ENCODE peak calls at places on chromosome 1, in eight cellular contexts. One of them, this sample, is unnamed. For H3K4me1, the result is how much of the 10 kb centered on the place peaks cover.

GRCh38 chr1:212712451-212713303 is 13.0 kb upstream of the BATF3 start:
- DNase-seq in tibial artery: no peak
- DNase-seq in neural progenitor cell: peak
- DNase-seq in cardiac muscle cell: no peak
- DNase-seq in heart right ventricle: no peak
- DNase-seq in CD4-positive, CD25-positive, alpha-beta regulatory T cell: peak
- DNase-seq in PC-3: peak
- DNase-seq in colonic mucosa: no peak
- DNase-seq in this sample: no peak

GRCh38 chr1:65846911-65847310 is 54.2 kb downstream of the PDE4B start:
- DNase-seq in tibial artery: no peak
- DNase-seq in neural progenitor cell: no peak
- DNase-seq in cardiac muscle cell: no peak
- DNase-seq in heart right ventricle: no peak
- DNase-seq in CD4-positive, CD25-positive, alpha-beta regulatory T cell: no peak
- DNase-seq in PC-3: no peak
- DNase-seq in colonic mucosa: no peak
- DNase-seq in this sample: no peak

GRCh38 chr1:237070519-237070918 is 28.5 kb downstream of the RYR2 start:
- DNase-seq in tibial artery: no peak
- DNase-seq in neural progenitor cell: no peak
- DNase-seq in cardiac muscle cell: no peak
- DNase-seq in heart right ventricle: no peak
- DNase-seq in CD4-positive, CD25-positive, alpha-beta regulatory T cell: no peak
- DNase-seq in PC-3: no peak
- DNase-seq in colonic mucosa: no peak
- DNase-seq in this sample: no peak

GRCh38 chr1:17061486-17062271 is 7.8 kb upstream of the SDHB start:
- DNase-seq in tibial artery: peak
- DNase-seq in neural progenitor cell: no peak
- DNase-seq in cardiac muscle cell: no peak
- DNase-seq in heart right ventricle: no peak
- DNase-seq in CD4-positive, CD25-positive, alpha-beta regulatory T cell: no peak
- DNase-seq in PC-3: no peak
- DNase-seq in colonic mucosa: no peak
- DNase-seq in this sample: no peak

GRCh38 chr1:242454262-242455051 is 70.0 kb downstream of the PLD5 start:
- DNase-seq in tibial artery: no peak
- DNase-seq in neural progenitor cell: peak
- DNase-seq in cardiac muscle cell: peak
- DNase-seq in heart right ventricle: no peak
- DNase-seq in CD4-positive, CD25-positive, alpha-beta regulatory T cell: peak
- DNase-seq in PC-3: peak
- DNase-seq in colonic mucosa: no peak
- DNase-seq in this sample: no peak

GRCh38 chr1:87805661-87806376 is 477.1 kb downstream of the LMO4 start:
- DNase-seq in tibial artery: no peak
- DNase-seq in neural progenitor cell: no peak
- DNase-seq in cardiac muscle cell: no peak
- DNase-seq in heart right ventricle: no peak
- DNase-seq in CD4-positive, CD25-positive, alpha-beta regulatory T cell: no peak
- DNase-seq in PC-3: peak
- DNase-seq in colonic mucosa: no peak
- DNase-seq in this sample: no peak

GRCh38 chr1:17553970-17554369 is 14.5 kb downstream of the ARHGEF10L start:
- DNase-seq in tibial artery: no peak
- DNase-seq in neural progenitor cell: no peak
- DNase-seq in cardiac muscle cell: no peak
- DNase-seq in heart right ventricle: no peak
- DNase-seq in CD4-positive, CD25-positive, alpha-beta regulatory T cell: no peak
- DNase-seq in PC-3: peak
- DNase-seq in colonic mucosa: no peak
- DNase-seq in this sample: no peak

GRCh38 chr1:204186597-204186996 is 9.7 kb downstream of the KISS1 start:
- DNase-seq in tibial artery: no peak
- DNase-seq in neural progenitor cell: no peak
- DNase-seq in cardiac muscle cell: no peak
- DNase-seq in heart right ventricle: no peak
- DNase-seq in CD4-positive, CD25-positive, alpha-beta regulatory T cell: no peak
- DNase-seq in PC-3: no peak
- DNase-seq in colonic mucosa: no peak
- DNase-seq in this sample: no peak

GRCh38 chr1:55476445-55477015 is 261.4 kb upstream of the USP24 start:
- DNase-seq in tibial artery: no peak
- DNase-seq in neural progenitor cell: no peak
- DNase-seq in cardiac muscle cell: no peak
- DNase-seq in heart right ventricle: no peak
- DNase-seq in CD4-positive, CD25-positive, alpha-beta regulatory T cell: no peak
- DNase-seq in PC-3: no peak
- DNase-seq in colonic mucosa: no peak
- DNase-seq in this sample: no peak

GRCh38 chr1:59025898-59026426 is 242.1 kb upstream of the JUN start:
- DNase-seq in tibial artery: no peak
- DNase-seq in neural progenitor cell: no peak
- DNase-seq in cardiac muscle cell: no peak
- DNase-seq in heart right ventricle: no peak
- DNase-seq in CD4-positive, CD25-positive, alpha-beta regulatory T cell: no peak
- DNase-seq in PC-3: no peak
- DNase-seq in colonic mucosa: no peak
- DNase-seq in this sample: no peak

GRCh38 chr1:101311146-101311892 is 74.5 kb downstream of the S1PR1 start:
- DNase-seq in tibial artery: no peak
- DNase-seq in neural progenitor cell: no peak
- DNase-seq in cardiac muscle cell: no peak
- DNase-seq in heart right ventricle: no peak
- DNase-seq in CD4-positive, CD25-positive, alpha-beta regulatory T cell: peak
- DNase-seq in PC-3: no peak
- DNase-seq in colonic mucosa: no peak
- DNase-seq in this sample: no peak
- H3K4me1 ChIP-seq in tibial artery: under half
- H3K4me1 ChIP-seq in neural progenitor cell: under half
- H3K4me1 ChIP-seq in cardiac muscle cell: under half
- H3K4me1 ChIP-seq in heart right ventricle: under half
- H3K4me1 ChIP-seq in CD4-positive, CD25-positive, alpha-beta regulatory T cell: under half
- H3K4me1 ChIP-seq in PC-3: under half
- H3K4me1 ChIP-seq in colonic mucosa: under half
- H3K4me1 ChIP-seq in this sample: under half

GRCh38 chr1:234969630-234970370 is 158.8 kb downstream of the TOMM20 start:
- DNase-seq in tibial artery: no peak
- DNase-seq in neural progenitor cell: peak
- DNase-seq in cardiac muscle cell: peak
- DNase-seq in heart right ventricle: peak
- DNase-seq in CD4-positive, CD25-positive, alpha-beta regulatory T cell: no peak
- DNase-seq in PC-3: peak
- DNase-seq in colonic mucosa: peak
- DNase-seq in this sample: peak

GRCh38 chr1:234971586-234972297 is 156.9 kb downstream of the TOMM20 start:
- DNase-seq in tibial artery: no peak
- DNase-seq in neural progenitor cell: no peak
- DNase-seq in cardiac muscle cell: no peak
- DNase-seq in heart right ventricle: no peak
- DNase-seq in CD4-positive, CD25-positive, alpha-beta regulatory T cell: no peak
- DNase-seq in PC-3: no peak
- DNase-seq in colonic mucosa: peak
- DNase-seq in this sample: no peak

GRCh38 chr1:234969011-234969441 is 159.6 kb downstream of the TOMM20 start:
- DNase-seq in tibial artery: no peak
- DNase-seq in neural progenitor cell: peak
- DNase-seq in cardiac muscle cell: no peak
- DNase-seq in heart right ventricle: no peak
- DNase-seq in CD4-positive, CD25-positive, alpha-beta regulatory T cell: no peak
- DNase-seq in PC-3: no peak
- DNase-seq in colonic mucosa: no peak
- DNase-seq in this sample: peak

GRCh38 chr1:234970731-234971476 is 157.7 kb downstream of the TOMM20 start:
- DNase-seq in tibial artery: peak
- DNase-seq in neural progenitor cell: peak
- DNase-seq in cardiac muscle cell: peak
- DNase-seq in heart right ventricle: peak
- DNase-seq in CD4-positive, CD25-positive, alpha-beta regulatory T cell: no peak
- DNase-seq in PC-3: peak
- DNase-seq in colonic mucosa: peak
- DNase-seq in this sample: peak

DNA sequence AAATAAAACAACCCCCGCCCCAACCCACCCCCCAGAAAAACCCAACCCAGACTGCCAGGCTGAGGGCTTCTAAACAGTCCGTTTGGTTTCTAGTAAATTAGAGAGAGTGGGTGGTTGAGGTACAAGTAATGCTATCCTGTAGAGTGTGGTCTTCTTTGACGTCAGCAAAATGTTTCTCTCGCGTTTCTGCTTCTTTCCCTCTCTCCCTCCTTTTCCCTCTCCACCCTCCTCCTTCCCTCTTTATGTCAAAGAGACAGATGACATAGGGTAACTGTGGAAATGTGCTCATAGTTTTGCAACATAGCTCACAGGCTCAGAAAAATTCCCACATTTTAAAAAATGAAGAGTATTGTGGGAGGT is 158.3 kb downstream of the TOMM20 start:
- DNase-seq in tibial artery: no peak
- DNase-seq in neural progenitor cell: no peak
- DNase-seq in cardiac muscle cell: no peak
- DNase-seq in heart right ventricle: no peak
- DNase-seq in CD4-positive, CD25-positive, alpha-beta regulatory T cell: no peak
- DNase-seq in PC-3: no peak
- DNase-seq in colonic mucosa: no peak
- DNase-seq in this sample: no peak
- H3K4me3 ChIP-seq in tibial artery: peak
- H3K4me3 ChIP-seq in neural progenitor cell: no peak
- H3K4me3 ChIP-seq in cardiac muscle cell: no peak
- H3K4me3 ChIP-seq in heart right ventricle: peak
- H3K4me3 ChIP-seq in CD4-positive, CD25-positive, alpha-beta regulatory T cell: no peak
- H3K4me3 ChIP-seq in PC-3: no peak
- H3K4me3 ChIP-seq in colonic mucosa: no peak
- H3K4me3 ChIP-seq in this sample: peak

GRCh38 chr1:157833155-157833554 is 8.5 kb downstream of the CD5L start:
- DNase-seq in tibial artery: no peak
- DNase-seq in neural progenitor cell: no peak
- DNase-seq in cardiac muscle cell: no peak
- DNase-seq in heart right ventricle: no peak
- DNase-seq in CD4-positive, CD25-positive, alpha-beta regulatory T cell: no peak
- DNase-seq in PC-3: no peak
- DNase-seq in colonic mucosa: no peak
- DNase-seq in this sample: peak
- H3K4me1 ChIP-seq in tibial artery: under half
- H3K4me1 ChIP-seq in neural progenitor cell: under half
- H3K4me1 ChIP-seq in cardiac muscle cell: under half
- H3K4me1 ChIP-seq in heart right ventricle: under half
- H3K4me1 ChIP-seq in CD4-positive, CD25-positive, alpha-beta regulatory T cell: under half
- H3K4me1 ChIP-seq in PC-3: under half
- H3K4me1 ChIP-seq in colonic mucosa: under half
- H3K4me1 ChIP-seq in this sample: under half

DNA sequence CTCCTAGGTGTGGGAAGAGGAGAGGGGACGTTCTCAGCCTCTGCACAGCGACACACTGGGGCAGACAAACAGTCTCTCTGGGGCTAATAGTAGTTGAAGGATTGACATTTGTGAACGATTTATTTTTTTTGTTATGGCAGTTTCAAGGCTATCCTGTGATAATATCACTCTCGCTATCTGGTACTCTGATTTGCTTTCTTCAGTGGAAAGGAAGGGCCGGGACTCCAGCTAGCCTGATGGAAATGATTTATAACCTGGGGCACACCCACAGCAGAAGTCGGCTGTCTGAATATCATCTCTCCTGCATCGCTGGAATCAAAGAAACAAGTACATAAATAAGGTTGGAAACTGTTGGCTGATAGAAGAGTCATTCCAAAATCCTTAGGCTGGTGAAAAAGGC is 122.7 kb downstream of the KCNN3 start:
- DNase-seq in tibial artery: no peak
- DNase-seq in neural progenitor cell: no peak
- DNase-seq in cardiac muscle cell: no peak
- DNase-seq in heart right ventricle: no peak
- DNase-seq in CD4-positive, CD25-positive, alpha-beta regulatory T cell: no peak
- DNase-seq in PC-3: no peak
- DNase-seq in colonic mucosa: no peak
- DNase-seq in this sample: no peak
- H3K4me3 ChIP-seq in tibial artery: no peak
- H3K4me3 ChIP-seq in neural progenitor cell: no peak
- H3K4me3 ChIP-seq in cardiac muscle cell: no peak
- H3K4me3 ChIP-seq in heart right ventricle: no peak
- H3K4me3 ChIP-seq in CD4-positive, CD25-positive, alpha-beta regulatory T cell: no peak
- H3K4me3 ChIP-seq in PC-3: no peak
- H3K4me3 ChIP-seq in colonic mucosa: no peak
- H3K4me3 ChIP-seq in this sample: no peak

GRCh38 chr1:116881879-116882520 is 27.7 kb upstream of the PTGFRN start:
- DNase-seq in tibial artery: peak
- DNase-seq in neural progenitor cell: peak
- DNase-seq in cardiac muscle cell: peak
- DNase-seq in heart right ventricle: no peak
- DNase-seq in CD4-positive, CD25-positive, alpha-beta regulatory T cell: peak
- DNase-seq in PC-3: peak
- DNase-seq in colonic mucosa: peak
- DNase-seq in this sample: no peak

GRCh38 chr1:116877369-116877768 is 32.3 kb upstream of the PTGFRN start:
- DNase-seq in tibial artery: no peak
- DNase-seq in neural progenitor cell: no peak
- DNase-seq in cardiac muscle cell: no peak
- DNase-seq in heart right ventricle: no peak
- DNase-seq in CD4-positive, CD25-positive, alpha-beta regulatory T cell: no peak
- DNase-seq in PC-3: no peak
- DNase-seq in colonic mucosa: no peak
- DNase-seq in this sample: no peak

GRCh38 chr1:116880952-116881351 is 28.8 kb upstream of the PTGFRN start:
- DNase-seq in tibial artery: no peak
- DNase-seq in neural progenitor cell: no peak
- DNase-seq in cardiac muscle cell: no peak
- DNase-seq in heart right ventricle: peak
- DNase-seq in CD4-positive, CD25-positive, alpha-beta regulatory T cell: no peak
- DNase-seq in PC-3: no peak
- DNase-seq in colonic mucosa: no peak
- DNase-seq in this sample: no peak

GRCh38 chr1:116879478-116880133 is 30.1 kb upstream of the PTGFRN start:
- DNase-seq in tibial artery: no peak
- DNase-seq in neural progenitor cell: no peak
- DNase-seq in cardiac muscle cell: no peak
- DNase-seq in heart right ventricle: no peak
- DNase-seq in CD4-positive, CD25-positive, alpha-beta regulatory T cell: no peak
- DNase-seq in PC-3: no peak
- DNase-seq in colonic mucosa: no peak
- DNase-seq in this sample: no peak

DNA sequence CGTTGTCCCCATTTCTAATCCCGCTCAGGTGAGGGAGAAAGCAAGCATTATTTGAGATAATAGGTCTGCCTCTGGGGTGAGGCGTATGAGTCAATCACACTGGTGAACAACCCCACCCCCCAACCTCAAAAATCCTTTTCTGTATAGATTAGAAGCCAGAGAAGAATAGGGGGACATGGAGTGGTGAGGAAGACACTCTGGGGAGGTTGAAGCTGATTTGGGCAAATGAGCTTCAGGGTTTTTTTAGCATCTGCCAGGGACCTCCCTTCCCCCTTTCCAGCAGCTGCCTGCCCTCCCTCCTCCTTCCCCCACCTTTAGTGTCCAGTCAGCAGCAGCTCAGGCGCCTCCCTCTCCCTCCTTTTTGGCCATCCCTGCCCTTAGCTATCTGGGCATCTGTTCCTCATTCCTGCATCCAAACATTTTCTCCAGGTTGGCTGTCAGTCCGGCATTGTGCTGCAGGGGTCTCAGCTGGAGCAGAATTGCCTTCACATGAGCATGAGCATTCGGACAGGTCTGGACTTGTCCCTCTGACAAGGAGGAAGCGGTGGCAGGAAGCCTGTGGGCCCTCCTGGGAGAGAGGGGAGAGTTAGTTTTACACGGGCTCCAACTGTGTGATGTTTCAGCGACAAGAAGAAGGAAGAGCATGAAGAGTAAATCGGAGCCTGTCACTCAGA is 30.8 kb upstream of the PTGFRN start:
- DNase-seq in tibial artery: no peak
- DNase-seq in neural progenitor cell: peak
- DNase-seq in cardiac muscle cell: peak
- DNase-seq in heart right ventricle: peak
- DNase-seq in CD4-positive, CD25-positive, alpha-beta regulatory T cell: peak
- DNase-seq in PC-3: peak
- DNase-seq in colonic mucosa: no peak
- DNase-seq in this sample: no peak
- H3K4me1 ChIP-seq in tibial artery: under half
- H3K4me1 ChIP-seq in neural progenitor cell: under half
- H3K4me1 ChIP-seq in cardiac muscle cell: under half
- H3K4me1 ChIP-seq in heart right ventricle: under half
- H3K4me1 ChIP-seq in CD4-positive, CD25-positive, alpha-beta regulatory T cell: under half
- H3K4me1 ChIP-seq in PC-3: under half
- H3K4me1 ChIP-seq in colonic mucosa: under half
- H3K4me1 ChIP-seq in this sample: under half